ENCODE peak calls at places on chromosome 15, in four cellular contexts. V is iPS-NIHi11, L is Ammon's horn, P is mesenteric fat pad. H is an unnamed sample.

GRCh38 chr15:75578206-75578947 is 738 bp downstream of the PTPN9 start:
- DNase-seq in P (no peak), V (peak), L (no peak), H (peak)

GRCh38 chr15:39501366-39501765 is 79.5 kb upstream of the THBS1 start:
- DNase-seq in P (no peak), L (no peak), V (no peak), H (no peak)

GRCh38 chr15:78438595-78439285 is 724 bp downstream of the IREB2 start:
- DNase-seq in L (no peak), V (peak), P (no peak), H (peak)

GRCh38 chr15:42264790-42265189 is 8.2 kb upstream of the GANC start:
- DNase-seq in L (no peak), P (no peak), V (no peak), H (no peak)

GRCh38 chr15:40282144-40282869 is 557 bp downstream of the ANKRD63 start:
- DNase-seq in P (no peak), V (peak), L (no peak), H (peak)

GRCh38 chr15:36766449-36766848 is 187.0 kb downstream of the CDIN1 start:
- DNase-seq in L (no peak), V (no peak), P (no peak), H (no peak)

GRCh38 chr15:87741350-87741749 is 515.2 kb downstream of the NTRK3 start:
- DNase-seq in L (no peak), P (no peak), V (no peak), H (no peak)

GRCh38 chr15:57946491-57947048 is 118.9 kb downstream of the ALDH1A2 start:
- DNase-seq in P (no peak), V (no peak), L (no peak), H (no peak)

GRCh38 chr15:96088592-96088991 is 241.9 kb upstream of the NR2F2 start:
- DNase-seq in V (no peak), L (no peak), P (no peak), H (no peak)

GRCh38 chr15:51401872-51402517 is 60.5 kb downstream of the GLDN start:
- DNase-seq in L (peak), V (peak), P (no peak), H (peak)

GRCh38 chr15:53512029-53512428 is 247.4 kb downstream of the WDR72 start:
- DNase-seq in P (no peak), L (no peak), V (no peak), H (no peak)

GRCh38 chr15:72492733-72493132 is 18.6 kb downstream of the ARIH1 start:
- DNase-seq in L (no peak), P (no peak), V (no peak), H (no peak)

GRCh38 chr15:62334581-62334980 is 169.5 kb upstream of the C2CD4B start:
- DNase-seq in P (no peak), L (no peak), V (no peak), H (no peak)

GRCh38 chr15:50181983-50182232 is at the start of gene SLC27A2:
- DNase-seq in P (no peak), V (peak), L (peak), H (peak)

GRCh38 chr15:95874625-95875024 is 455.9 kb upstream of the NR2F2 start:
- DNase-seq in V (no peak), L (no peak), P (no peak), H (no peak)

GRCh38 chr15:44102675-44103254 is 92.3 kb downstream of the FRMD5 start:
- DNase-seq in V (peak), L (peak), P (no peak), H (no peak)

GRCh38 chr15:88467935-88468528 is 524 bp downstream of the MRPS11 start:
- DNase-seq in P (no peak), L (no peak), V (peak), H (no peak)

GRCh38 chr15:74333093-74333492 is 34.4 kb downstream of the CYP11A1 start:
- DNase-seq in P (no peak), V (no peak), L (no peak), H (no peak)

GRCh38 chr15:78012643-78013077 is 64.9 kb downstream of the TBC1D2B start:
- DNase-seq in P (no peak), L (no peak), V (no peak), H (no peak)

GRCh38 chr15:62564889-62565288 is 399.8 kb upstream of the C2CD4B start:
- DNase-seq in L (no peak), V (no peak), P (no peak), H (no peak)

GRCh38 chr15:95325763-95326688 is 1004.5 kb upstream of the NR2F2 start:
- DNase-seq in V (peak), L (peak), P (no peak), H (no peak)

GRCh38 chr15:98649621-98649995 is 1.3 kb downstream of the IGF1R start:
- DNase-seq in L (no peak), V (no peak), P (no peak), H (no peak)

GRCh38 chr15:69181419-69181818 is 21.0 kb downstream of the GLCE start:
- DNase-seq in L (no peak), P (no peak), V (no peak), H (no peak)

GRCh38 chr15:76987896-76988860 is 6.7 kb upstream of the PSTPIP1 start:
- DNase-seq in P (peak), L (peak), V (no peak), H (peak)

GRCh38 chr15:97963779-97964178 is 3.3 kb downstream of the ARRDC4 start:
- DNase-seq in V (no peak), L (no peak), P (no peak), H (no peak)

GRCh38 chr15:58103482-58103881 is 34.7 kb upstream of the AQP9 start:
- DNase-seq in P (no peak), L (no peak), V (no peak), H (no peak)

GRCh38 chr15:44289352-44289790 is 852 bp downstream of the GOLM2 start:
- DNase-seq in V (no peak), P (no peak), L (no peak), H (no peak)

GRCh38 chr15:89501646-89502045 is 5.3 kb upstream of the RHCG start:
- DNase-seq in L (no peak), V (no peak), P (peak), H (no peak)

GRCh38 chr15:59590027-59590426 is 21.6 kb upstream of the GCNT3 start:
- DNase-seq in V (no peak), L (no peak), P (no peak), H (no peak)

GRCh38 chr15:101097111-101097510 is 154.7 kb downstream of the CHSY1 start:
- DNase-seq in P (no peak), V (no peak), L (no peak), H (no peak)

GRCh38 chr15:66588537-66588936 is 22.7 kb upstream of the LCTL start:
- DNase-seq in P (no peak), L (no peak), V (peak), H (peak)

GRCh38 chr15:43974852-43975251 is 148.1 kb downstream of the WDR76 start:
- DNase-seq in V (peak), P (no peak), L (no peak), H (no peak)

GRCh38 chr15:22884344-22884743 is 45.9 kb downstream of the NIPA2 start:
- DNase-seq in P (no peak), L (no peak), V (no peak), H (peak)

GRCh38 chr15:48040166-48040817 is 80.5 kb upstream of the SLC24A5 start:
- DNase-seq in P (no peak), L (peak), V (no peak), H (no peak)

GRCh38 chr15:68524753-68525584 is 53.8 kb upstream of the CORO2B start:
- DNase-seq in P (no peak), V (no peak), L (no peak), H (no peak)

H was measured in WTC11.